ENCODE peak calls at places on chromosomes 6 and 20, in four cellular contexts. B, N, X and D are unnamed samples.
A peak's percentile ranks its signal among the peaks of the same experiment; 100 is the strongest.

GRCh38 chr20:59043698-59044097 is 1.1 kb upstream of the PRELID3B start:
- DNase-seq in X (no peak), B (no peak), N (no peak), D (no peak)

GRCh38 chr20:56373942-56374341 is 15.2 kb downstream of the FAM210B start:
- DNase-seq in X (peak; percentile 70), B (no peak), N (no peak), D (no peak)

GRCh38 chr6:142152731-142153130 is 5.7 kb downstream of the VTA1 start:
- DNase-seq in N (no peak), X (no peak), B (no peak), D (no peak)

GRCh38 chr6:155408981-155409380 is 46.7 kb downstream of the NOX3 start:
- DNase-seq in B (peak; percentile 22), X (no peak), N (no peak), D (no peak)

GRCh38 chr20:63178889-63179751 is 36.8 kb downstream of the YTHDF1 start:
- DNase-seq in B (peak; percentile 57), N (peak; percentile 64), X (no peak), D (no peak)

GRCh38 chr6:87832025-87832825 is 130.2 kb upstream of the AKIRIN2 start:
- DNase-seq in B (no peak), X (no peak), N (no peak), D (peak; percentile 51)

GRCh38 chr6:166266336-166266735 is 41.9 kb downstream of the PRR18 start:
- DNase-seq in N (no peak), X (no peak), B (no peak), D (no peak)

GRCh38 chr6:137863126-137863996 is 3.7 kb upstream of the TNFAIP3 start:
- DNase-seq in N (peak; percentile 88), B (no peak), X (peak; percentile 60), D (no peak)

GRCh38 chr20:10225439-10226080 is 6.9 kb downstream of the SNAP25 start:
- DNase-seq in N (peak; percentile 25), B (no peak), X (peak; percentile 54), D (no peak)

GRCh38 chr6:113358063-113358583 is 499.0 kb upstream of the MARCKS start:
- DNase-seq in B (no peak), X (peak; percentile 15), N (no peak), D (no peak)

GRCh38 chr6:43916091-43916923 is 146.3 kb downstream of the VEGFA start:
- DNase-seq in B (no peak), N (no peak), X (no peak), D (no peak)

GRCh38 chr6:83868639-83869038 is 9.2 kb downstream of the CYB5R4 start:
- DNase-seq in B (no peak), N (no peak), X (no peak), D (no peak)

GRCh38 chr20:49386848-49387605 is 95.4 kb downstream of the KCNB1 start:
- DNase-seq in N (no peak), B (no peak), X (no peak), D (no peak)

GRCh38 chr6:157246771-157247484 is 76.4 kb downstream of the TMEM242 start:
- DNase-seq in B (no peak), X (no peak), N (no peak), D (no peak)

GRCh38 chr6:168939041-168939440 is 314.6 kb downstream of the THBS2 start:
- DNase-seq in X (no peak), B (no peak), N (no peak), D (no peak)
- TF ChIP-seq SP1 in X (no peak), B (no peak), N (no peak), D (no peak)

GRCh38 chr6:134170844-134171243 is 118.4 kb upstream of the SLC2A12 start:
- DNase-seq in N (no peak), X (no peak), B (no peak), D (no peak)

GRCh38 chr6:134169881-134170486 is 117.6 kb upstream of the SLC2A12 start:
- DNase-seq in B (no peak), N (no peak), X (no peak), D (no peak)

GRCh38 chr6:134173007-134173690 is 120.7 kb upstream of the SLC2A12 start:
- DNase-seq in N (no peak), B (no peak), X (no peak), D (no peak)

GRCh38 chr6:134172020-134172766 is 119.8 kb upstream of the SLC2A12 start:
- DNase-seq in B (no peak), X (no peak), N (no peak), D (no peak)

DNA sequence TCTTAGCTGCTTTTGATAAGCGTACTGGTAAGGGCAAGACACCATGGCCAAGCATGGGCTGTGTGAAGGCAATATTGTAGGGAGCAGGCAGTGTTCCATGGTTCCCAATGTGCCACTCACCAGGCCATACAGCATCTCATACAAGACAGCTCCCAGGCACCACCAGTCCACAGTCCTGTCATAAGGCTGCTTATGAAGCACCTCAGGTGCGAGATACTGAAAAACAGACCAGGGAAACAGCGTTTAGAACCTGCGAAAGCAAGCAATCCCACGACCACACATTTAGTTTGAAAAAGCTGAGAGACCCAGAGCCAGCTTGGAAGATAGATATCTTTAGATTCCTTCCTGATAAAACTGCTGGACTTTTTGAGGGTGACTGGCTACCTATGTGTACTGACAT is 119.1 kb upstream of the SLC2A12 start:
- DNase-seq in X (no peak), B (no peak), N (no peak), D (no peak)
- TF ChIP-seq ETV6 in X (no peak), B (no peak), N (no peak), D (no peak)

GRCh38 chr6:2966347-2966746 is 5.0 kb downstream of the SERPINB6 start:
- DNase-seq in B (peak; percentile 30), N (no peak), X (no peak), D (no peak)
- TF ChIP-seq SP1 in B (no peak), N (no peak), X (no peak), D (no peak)

GRCh38 chr6:145562771-145563615 is 172.3 kb downstream of the EPM2A start:
- DNase-seq in X (no peak), N (no peak), B (no peak), D (no peak)
- TF ChIP-seq ETV6 in X (no peak), N (no peak), B (no peak), D (no peak)

GRCh38 chr20:57851786-57852185 is 142.0 kb upstream of the PMEPA1 start:
- DNase-seq in N (no peak), X (no peak), B (no peak), D (no peak)

GRCh38 chr20:57857118-57857517 is 147.3 kb upstream of the PMEPA1 start:
- DNase-seq in B (no peak), N (no peak), X (no peak), D (no peak)

GRCh38 chr20:57857969-57858368 is 148.2 kb upstream of the PMEPA1 start:
- DNase-seq in X (no peak), N (no peak), B (no peak), D (no peak)

GRCh38 chr20:57860576-57860975 is 150.8 kb upstream of the PMEPA1 start:
- DNase-seq in X (no peak), N (no peak), B (no peak), D (no peak)

GRCh38 chr20:57856658-57857057 is 146.8 kb upstream of the PMEPA1 start:
- DNase-seq in X (no peak), N (no peak), B (no peak), D (no peak)
- TF ChIP-seq SP1 in X (no peak), N (no peak), B (no peak), D (no peak)

DNA sequence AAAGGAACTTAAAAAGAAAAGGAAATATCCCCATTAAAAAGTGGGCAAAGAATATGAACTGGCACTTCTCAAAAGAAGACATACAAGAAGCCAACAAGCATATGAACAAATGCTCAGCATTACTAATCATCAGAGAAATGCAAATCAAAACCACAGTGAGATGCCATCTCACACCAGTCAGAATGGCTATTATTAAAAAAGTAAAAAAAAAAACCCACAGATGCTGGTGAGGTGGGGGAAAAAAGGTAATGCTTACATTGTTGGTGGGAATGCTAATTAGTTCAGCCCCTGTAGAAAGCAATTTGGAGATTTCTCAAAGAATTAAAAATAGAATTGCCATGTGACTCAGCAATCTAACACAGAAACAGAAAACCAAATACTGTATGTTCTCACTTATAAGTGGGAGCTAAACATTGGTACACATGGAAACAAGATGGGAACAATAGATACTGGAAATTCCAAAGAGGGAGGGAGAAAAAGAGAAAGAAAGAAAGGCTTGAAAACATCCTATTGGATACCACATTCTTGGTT is 437.1 kb downstream of the GRIK2 start:
- DNase-seq in N (no peak), B (no peak), X (no peak), D (no peak)
- TF ChIP-seq ETV6 in N (no peak), B (no peak), X (no peak), D (no peak)

GRCh38 chr20:8671366-8671943 is 397.4 kb upstream of the PLCB4 start:
- DNase-seq in N (no peak), X (no peak), B (no peak), D (no peak)

GRCh38 chr20:8673116-8673515 is 395.8 kb upstream of the PLCB4 start:
- DNase-seq in X (no peak), N (no peak), B (no peak), D (no peak)

GRCh38 chr20:8667306-8667705 is 401.6 kb upstream of the PLCB4 start:
- DNase-seq in X (no peak), B (no peak), N (no peak), D (no peak)

GRCh38 chr20:8670207-8670899 is 398.5 kb upstream of the PLCB4 start:
- DNase-seq in N (no peak), B (no peak), X (no peak), D (no peak)

GRCh38 chr20:8670900-8671229 is 398.0 kb upstream of the PLCB4 start:
- DNase-seq in N (no peak), X (no peak), B (no peak), D (no peak)
- TF ChIP-seq SP1 in N (no peak), X (no peak), B (no peak), D (no peak)

DNA sequence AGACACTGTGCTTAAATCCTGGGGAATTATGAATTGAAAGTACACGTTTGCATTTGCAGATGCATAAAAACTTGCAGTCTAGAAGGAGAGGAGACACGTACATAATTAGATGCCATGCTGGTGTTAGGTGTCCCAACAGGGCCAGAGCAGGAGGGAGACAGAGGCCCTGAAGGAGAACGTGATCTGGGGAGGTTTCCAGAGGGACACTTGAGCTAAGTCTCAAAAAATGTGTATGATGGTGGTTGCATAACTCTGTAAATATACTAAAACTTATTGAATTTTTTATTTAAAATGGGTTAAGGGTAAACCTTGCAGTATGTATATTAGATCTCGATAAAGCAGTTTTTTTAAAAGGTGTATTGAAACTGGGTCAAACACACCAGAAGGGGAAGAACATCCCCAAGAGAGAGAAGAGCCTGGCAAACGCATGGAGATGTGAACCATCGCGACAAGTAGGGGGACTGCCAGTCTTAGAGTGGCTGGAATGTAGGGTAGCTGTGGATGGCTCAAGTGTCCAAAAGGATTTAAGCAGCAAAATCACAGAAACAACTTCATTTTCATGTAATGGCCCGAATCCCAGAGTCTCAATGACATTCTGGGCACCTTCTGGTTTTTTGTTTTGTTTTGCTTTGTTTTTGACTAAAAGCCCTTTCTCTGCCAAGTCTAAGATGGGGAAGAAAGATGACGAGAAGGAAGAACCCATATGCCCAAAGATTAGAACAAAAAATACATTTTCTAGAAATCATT is 15.3 kb downstream of the TRAF3IP2 start:
- DNase-seq in N (no peak), X (no peak), B (no peak), D (no peak)
- TF ChIP-seq ETV6 in N (no peak), X (no peak), B (no peak), D (no peak)